ENCODE peak calls at places on chromosomes 13 and 19, in five cellular contexts. Z, L, O, G and V are unnamed samples.

GRCh38 chr19:50492303-50493052 is 15.8 kb upstream of the GARIN5A start:
- DNase-seq in G (no peak), Z (no peak), L (no peak), O (peak; percentile 60), V (no peak)

GRCh38 chr19:18519962-18520847 is 1.7 kb downstream of the ELL start:
- DNase-seq in O (peak; percentile 86), L (peak; percentile 75), G (no peak), Z (peak; percentile 68), V (peak; percentile 49)

GRCh38 chr19:4389511-4390016 is 10.8 kb downstream of the SH3GL1 start:
- DNase-seq in O (peak; percentile 69), L (no peak), G (no peak), Z (no peak), V (no peak)

GRCh38 chr13:111006508-111007031 is 91.7 kb upstream of the ANKRD10 start:
- DNase-seq in L (peak; percentile 96), G (peak; percentile 44), Z (no peak), O (peak; percentile 81), V (peak; percentile 65)

GRCh38 chr19:42113641-42114348 is 18.5 kb downstream of the POU2F2 start:
- DNase-seq in L (peak; percentile 95), Z (no peak), O (peak; percentile 67), G (peak; percentile 82), V (peak; percentile 71)

GRCh38 chr19:54297759-54298305 is 15.1 kb downstream of the LILRA5 start:
- DNase-seq in O (no peak), G (no peak), Z (no peak), L (no peak), V (no peak)

GRCh38 chr19:54905908-54906511 is at the start of gene NCR1:
- DNase-seq in L (no peak), G (no peak), Z (no peak), O (no peak), V (no peak)

GRCh38 chr19:48616491-48617056 is 1.7 kb upstream of the FAM83E start:
- DNase-seq in O (no peak), L (no peak), Z (no peak), G (no peak), V (no peak)

GRCh38 chr13:25678398-25678797 is 306.6 kb downstream of the ATP8A2 start:
- DNase-seq in G (no peak), O (no peak), L (no peak), Z (no peak), V (no peak)

GRCh38 chr13:40787062-40787461 is 2.3 kb upstream of the SLC25A15 start:
- DNase-seq in O (no peak), G (no peak), Z (no peak), L (peak; percentile 29), V (no peak)

GRCh38 chr19:16088985-16089846 is 12.9 kb downstream of the TPM4 start:
- DNase-seq in G (no peak), Z (no peak), L (no peak), O (no peak), V (no peak)

GRCh38 chr13:21055016-21055415 is 6.4 kb downstream of the LATS2 start:
- DNase-seq in L (no peak), G (no peak), O (no peak), Z (no peak), V (no peak)

GRCh38 chr19:10719466-10719961 is 1.6 kb downstream of the DNM2 start:
- DNase-seq in G (no peak), Z (no peak), O (no peak), L (no peak), V (no peak)

GRCh38 chr19:38707512-38708114 is 36.7 kb downstream of the CAPN12 start:
- DNase-seq in G (no peak), O (no peak), L (peak; percentile 57), Z (no peak), V (no peak)

GRCh38 chr13:103283451-103283820 is 217.2 kb upstream of the SLC10A2 start:
- DNase-seq in O (no peak), G (no peak), L (no peak), Z (no peak), V (no peak)

GRCh38 chr13:77233159-77233558 is 93.7 kb downstream of the MYCBP2 start:
- DNase-seq in L (no peak), G (no peak), O (no peak), Z (no peak), V (no peak)

GRCh38 chr19:47471733-47472457 is at the start of gene SLC8A2:
- DNase-seq in Z (peak; percentile 76), L (peak; percentile 77), G (peak; percentile 28), O (peak; percentile 69), V (peak; percentile 31)

GRCh38 chr13:45728759-45729158 is 26.6 kb downstream of the CBY2 start:
- DNase-seq in G (no peak), O (no peak), Z (no peak), L (no peak), V (no peak)

GRCh38 chr19:29404951-29405727 is 120.7 kb upstream of the VSTM2B start:
- DNase-seq in Z (no peak), L (no peak), G (no peak), O (no peak), V (no peak)

GRCh38 chr13:41156611-41157010 is 24.0 kb upstream of the KBTBD6 start:
- DNase-seq in G (no peak), L (no peak), O (no peak), Z (no peak), V (no peak)

GRCh38 chr19:42269518-42270345 is 680 bp downstream of the CIC start:
- DNase-seq in Z (peak; percentile 48), L (no peak), O (peak; percentile 56), G (no peak), V (no peak)

GRCh38 chr13:110716235-110716505 is 2.7 kb downstream of the ING1 start:
- DNase-seq in O (peak; percentile 83), L (peak; percentile 22), Z (no peak), G (no peak), V (no peak)

GRCh38 chr13:39244561-39245230 is 206.4 kb downstream of the NHLRC3 start:
- DNase-seq in L (no peak), G (no peak), O (no peak), Z (no peak), V (no peak)

GRCh38 chr13:108525867-108526266 is 103.5 kb upstream of the MYO16 start:
- DNase-seq in O (no peak), Z (no peak), L (no peak), G (no peak), V (no peak)

GRCh38 chr19:47765522-47766358 is 12.8 kb upstream of the SELENOW start:
- DNase-seq in O (peak; percentile 89), Z (peak; percentile 60), L (no peak), G (no peak), V (no peak)

GRCh38 chr19:54002495-54003315 is 11.3 kb downstream of the CACNG6 start:
- DNase-seq in O (no peak), G (no peak), Z (no peak), L (no peak), V (no peak)

GRCh38 chr19:50564229-50565105 is 3.8 kb downstream of the LRRC4B start:
- DNase-seq in Z (no peak), L (no peak), O (peak; percentile 18), G (no peak), V (no peak)

GRCh38 chr19:1109032-1109541 is 5.3 kb downstream of the GPX4 start:
- DNase-seq in L (no peak), G (no peak), Z (no peak), O (no peak), V (no peak)

GRCh38 chr13:27855381-27855780 is 63.1 kb downstream of the GSX1 start:
- DNase-seq in G (no peak), O (no peak), L (no peak), Z (no peak), V (no peak)

GRCh38 chr19:8831832-8832131 is 322 bp downstream of the ZNF558 start:
- DNase-seq in O (no peak), G (no peak), Z (no peak), L (no peak), V (no peak)

GRCh38 chr19:53553865-53554791 is 16.2 kb downstream of the ZNF331 start:
- DNase-seq in L (peak; percentile 87), G (peak; percentile 70), O (peak; percentile 95), Z (peak; percentile 91), V (peak; percentile 65)

GRCh38 chr19:48627865-48628314 is 8.6 kb downstream of the SPHK2 start:
- DNase-seq in G (no peak), L (no peak), Z (no peak), O (no peak), V (no peak)

GRCh38 chr19:29811125-29812079 is at the start of gene CCNE1:
- DNase-seq in Z (peak; percentile 99), L (peak; percentile 80), G (peak; percentile 64), O (peak; percentile 97), V (peak; percentile 49)

GRCh38 chr19:40778865-40779284 is 828 bp downstream of the RAB4B start:
- DNase-seq in O (no peak), Z (no peak), L (no peak), G (no peak), V (no peak)

GRCh38 chr19:16078311-16078758 is 2.0 kb downstream of the TPM4 start:
- DNase-seq in Z (no peak), G (no peak), O (no peak), L (no peak), V (no peak)

GRCh38 chr13:28531956-28532225 is 37.0 kb upstream of the FLT1 start:
- DNase-seq in L (no peak), G (no peak), O (no peak), Z (no peak), V (no peak)

GRCh38 chr19:31270897-31271568 is 78.2 kb downstream of the TSHZ3 start:
- DNase-seq in L (peak; percentile 85), G (no peak), O (no peak), Z (no peak), V (peak; percentile 17)